ENCODE peak calls at places on chromosome 9, in five cellular contexts. G, T, Q, W and E are unnamed samples.

GRCh38 chr9:77547113-77547731 is 100.9 kb downstream of the GNA14 start:
- DNase-seq in G (no peak), W (no peak), Q (no peak), T (no peak), E (no peak)

GRCh38 chr9:113356686-113357292 is 7.4 kb downstream of the BSPRY start:
- DNase-seq in W (no peak), Q (no peak), T (no peak), G (no peak), E (no peak)

GRCh38 chr9:113913426-113914195 is 37.5 kb downstream of the ZNF618 start:
- DNase-seq in Q (no peak), W (peak), G (no peak), T (no peak), E (peak)

GRCh38 chr9:76901801-76902200 is 4.1 kb downstream of the PRUNE2 start:
- DNase-seq in G (no peak), W (no peak), Q (no peak), T (peak), E (no peak)

GRCh38 chr9:4985376-4986266 is 549 bp downstream of the JAK2 start:
- DNase-seq in W (peak), T (peak), Q (no peak), G (peak), E (peak)

GRCh38 chr9:113973963-113974413 is 97.9 kb downstream of the ZNF618 start:
- DNase-seq in Q (no peak), G (no peak), T (peak), W (peak), E (no peak)

GRCh38 chr9:97633859-97634485 is 351 bp downstream of the NCBP1 start:
- DNase-seq in T (no peak), Q (no peak), W (peak), G (no peak), E (no peak)

GRCh38 chr9:750264-750967 is 91.1 kb upstream of the DMRT1 start:
- DNase-seq in Q (no peak), W (no peak), G (no peak), T (no peak), E (no peak)

GRCh38 chr9:84863372-84863771 is 193.8 kb downstream of the NTRK2 start:
- DNase-seq in T (no peak), Q (no peak), G (no peak), W (no peak), E (no peak)

DNA sequence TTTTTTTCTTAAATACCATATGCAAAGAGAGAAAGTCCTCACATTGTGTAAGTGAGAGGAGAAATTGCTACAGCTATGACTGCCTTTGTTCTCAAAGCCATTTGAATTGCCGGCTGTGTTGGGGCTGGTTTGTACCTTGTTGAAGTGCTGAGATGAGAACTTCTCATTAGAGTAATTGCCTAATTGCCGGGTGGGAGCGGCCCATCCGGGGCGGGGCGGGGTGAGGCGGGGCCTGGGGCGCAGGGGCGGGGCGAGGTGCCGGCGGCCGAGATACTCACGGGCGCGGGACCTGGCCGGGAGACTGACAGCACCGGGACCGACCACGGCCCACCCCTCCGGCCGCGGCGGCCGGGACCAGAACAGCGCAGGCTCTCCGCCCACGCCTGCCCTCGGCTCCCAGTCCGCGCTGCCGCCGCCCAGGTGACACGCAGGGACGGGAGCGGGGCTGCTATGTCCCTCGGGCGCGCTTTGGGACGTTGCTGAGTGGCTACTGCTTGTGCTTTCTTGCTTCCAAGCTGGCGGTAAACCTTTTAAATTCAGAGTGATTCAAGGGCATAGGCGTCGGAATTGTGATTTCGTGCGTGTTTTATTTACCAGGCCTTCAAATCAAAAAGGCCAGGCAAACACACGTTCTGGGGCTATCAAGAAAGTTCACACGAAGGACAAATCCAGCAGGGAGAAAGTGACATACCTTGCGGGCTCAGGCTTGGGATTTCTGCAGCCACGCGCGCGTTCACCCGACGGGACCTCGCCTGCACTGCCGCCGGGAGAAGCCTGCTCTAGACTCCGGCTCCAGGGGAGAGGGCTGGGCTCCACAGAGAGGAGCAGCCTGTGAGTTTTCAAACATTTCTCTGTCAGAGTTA is 269.1 kb downstream of the FANCC start:
- DNase-seq in G (peak), Q (no peak), T (peak), W (no peak), E (peak)
- H2BK120ac ChIP-seq in G (no peak), Q (no peak), T (no peak), W (peak), E (no peak)

DNA sequence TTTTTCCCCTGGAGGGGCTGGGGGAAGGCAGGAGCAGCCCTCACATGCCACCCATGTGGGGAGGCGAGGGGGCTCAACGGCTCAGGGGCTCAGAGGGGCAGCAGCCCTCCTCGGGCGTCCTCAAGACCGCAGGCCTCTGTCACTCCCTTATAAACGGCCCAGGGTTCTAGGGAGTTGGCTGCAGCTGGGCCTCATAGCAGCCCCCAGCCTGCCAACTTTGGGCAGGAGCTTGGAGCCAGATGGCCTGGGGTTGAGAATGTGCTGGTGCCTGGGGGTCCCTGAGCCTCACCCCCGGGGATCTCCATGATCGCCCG is 51.0 kb upstream of the RNU6ATAC start:
- DNase-seq in G (no peak), Q (no peak), T (no peak), W (no peak), E (no peak)
- H2BK120ac ChIP-seq in G (no peak), Q (no peak), T (no peak), W (peak), E (no peak)

DNA sequence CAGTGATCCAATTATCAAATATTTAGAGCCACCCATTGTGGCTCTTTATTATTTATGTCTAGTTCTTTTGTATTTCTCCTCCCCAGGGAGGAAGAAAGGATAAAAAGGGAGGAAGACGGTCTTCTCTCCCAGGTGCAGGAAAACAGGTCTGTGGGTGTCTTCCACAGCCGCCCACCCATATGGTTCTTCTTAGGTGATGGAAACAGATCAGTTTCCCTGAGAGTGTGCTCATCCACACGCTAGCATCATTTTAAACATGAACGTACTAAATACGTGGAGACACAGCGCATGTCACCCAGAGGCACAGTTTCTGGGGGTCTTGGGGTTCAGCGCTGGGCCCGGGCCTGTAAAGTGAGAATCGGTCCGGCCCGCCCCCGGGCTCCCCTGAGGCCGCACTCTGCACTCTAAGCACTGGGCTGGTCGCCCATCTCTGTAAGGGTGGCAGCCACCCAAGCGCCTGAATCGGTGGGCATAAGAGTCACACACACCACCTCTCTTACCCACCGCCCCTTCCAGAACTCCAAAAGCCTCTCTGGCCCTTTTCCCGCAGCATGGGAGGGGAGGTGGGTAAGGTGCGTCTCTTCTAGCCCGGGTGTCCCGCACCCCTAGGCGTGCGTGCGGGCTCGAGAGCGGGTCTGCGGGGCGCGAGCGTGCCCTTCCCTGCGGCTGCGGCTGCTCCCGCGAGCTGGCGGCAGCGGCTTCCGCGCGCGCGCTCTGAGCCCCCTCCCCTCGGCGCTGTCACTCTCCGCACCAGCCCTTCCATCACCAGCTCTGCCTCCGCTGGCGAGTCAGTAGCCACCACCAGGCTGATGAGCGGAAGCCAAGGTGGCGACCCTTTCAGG is 1.3 kb downstream of the PTCH1 start:
- DNase-seq in T (peak), Q (no peak), G (no peak), W (no peak), E (peak)
- H2BK120ac ChIP-seq in T (no peak), Q (no peak), G (no peak), W (no peak), E (no peak)

DNA sequence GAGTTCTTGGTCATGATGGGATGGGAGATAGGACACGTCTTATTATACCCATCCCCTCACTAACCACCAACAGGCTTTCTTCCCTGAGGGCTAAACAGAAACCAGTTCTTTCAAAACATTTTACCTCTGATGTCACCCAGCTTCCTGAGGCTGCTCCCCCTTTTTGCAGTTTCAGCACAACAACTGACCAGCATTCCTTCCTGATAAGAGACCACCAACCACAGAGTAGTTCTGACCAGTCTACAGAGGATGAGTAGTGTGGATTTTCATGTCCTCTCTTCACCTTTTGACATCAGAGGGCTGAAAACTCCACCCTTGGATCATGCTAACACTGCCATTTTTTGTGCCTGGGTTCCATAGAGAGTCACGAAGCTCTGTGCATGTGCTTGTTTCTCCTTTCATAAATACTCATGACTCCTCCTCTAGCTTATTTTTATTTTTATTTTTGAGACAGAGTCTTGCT is 82.6 kb downstream of the OSTF1 start:
- DNase-seq in T (peak), Q (no peak), W (peak), G (no peak), E (no peak)
- H2BK120ac ChIP-seq in T (no peak), Q (no peak), W (no peak), G (no peak), E (no peak)

GRCh38 chr9:121336705-121337104 is 33.3 kb downstream of the STOM start:
- DNase-seq in W (no peak), G (no peak), T (no peak), Q (no peak), E (no peak)
- H2BK120ac ChIP-seq in W (no peak), G (no peak), T (no peak), Q (no peak), E (no peak)

GRCh38 chr9:34637356-34638137 is at the start of gene SIGMAR1:
- DNase-seq in Q (peak), G (peak), T (peak), W (peak), E (peak)
- H2BK120ac ChIP-seq in Q (no peak), G (peak), T (no peak), W (peak), E (no peak)